ENCODE peak calls at places on chromosomes 16 and 17, in eight cellular contexts. One of them, this sample, is unnamed.

GRCh38 chr17:18027280-18027679 is 11.7 kb downstream of the ATPAF2 start:
- DNase-seq in AG04450: no peak
- DNase-seq in H1: no peak
- DNase-seq in fibroblast of lung: no peak
- DNase-seq in RWPE1: no peak
- DNase-seq in sigmoid colon: no peak
- DNase-seq in lower lobe of right lung: no peak
- DNase-seq in GM13977: no peak
- DNase-seq in this sample: no peak

GRCh38 chr17:55420067-55420775 is 1.4 kb downstream of the MMD start:
- DNase-seq in AG04450: no peak
- DNase-seq in H1: no peak
- DNase-seq in fibroblast of lung: no peak
- DNase-seq in RWPE1: no peak
- DNase-seq in sigmoid colon: no peak
- DNase-seq in lower lobe of right lung: no peak
- DNase-seq in GM13977: peak; percentile 68
- DNase-seq in this sample: peak; percentile 52

GRCh38 chr17:29294580-29294900 is 592 bp upstream of the NUFIP2 start:
- DNase-seq in AG04450: no peak
- DNase-seq in H1: no peak
- DNase-seq in fibroblast of lung: no peak
- DNase-seq in RWPE1: no peak
- DNase-seq in sigmoid colon: no peak
- DNase-seq in lower lobe of right lung: no peak
- DNase-seq in GM13977: no peak
- DNase-seq in this sample: no peak

GRCh38 chr17:76437467-76438402 is 15.2 kb downstream of the UBE2O start:
- DNase-seq in AG04450: no peak
- DNase-seq in H1: no peak
- DNase-seq in fibroblast of lung: no peak
- DNase-seq in RWPE1: no peak
- DNase-seq in sigmoid colon: no peak
- DNase-seq in lower lobe of right lung: no peak
- DNase-seq in GM13977: no peak
- DNase-seq in this sample: no peak

GRCh38 chr16:65121870-65122723 is at the start of gene CDH11:
- DNase-seq in AG04450: peak; percentile 55
- DNase-seq in H1: peak; percentile 81
- DNase-seq in fibroblast of lung: peak; percentile 86
- DNase-seq in RWPE1: peak; percentile 50
- DNase-seq in sigmoid colon: peak; percentile 78
- DNase-seq in lower lobe of right lung: peak; percentile 46
- DNase-seq in GM13977: peak; percentile 18
- DNase-seq in this sample: no peak

GRCh38 chr16:1874854-1875253 is 2.9 kb upstream of the MEIOB start:
- DNase-seq in AG04450: no peak
- DNase-seq in H1: no peak
- DNase-seq in fibroblast of lung: no peak
- DNase-seq in RWPE1: no peak
- DNase-seq in sigmoid colon: no peak
- DNase-seq in lower lobe of right lung: no peak
- DNase-seq in GM13977: no peak
- DNase-seq in this sample: no peak

GRCh38 chr16:46673320-46674013 is 15.5 kb downstream of the VPS35 start:
- DNase-seq in AG04450: no peak
- DNase-seq in H1: peak; percentile 58
- DNase-seq in fibroblast of lung: peak; percentile 72
- DNase-seq in RWPE1: peak; percentile 66
- DNase-seq in sigmoid colon: no peak
- DNase-seq in lower lobe of right lung: no peak
- DNase-seq in GM13977: peak; percentile 47
- DNase-seq in this sample: no peak

GRCh38 chr16:23013484-23013883 is 135.8 kb downstream of the USP31 start:
- DNase-seq in AG04450: no peak
- DNase-seq in H1: peak; percentile 46
- DNase-seq in fibroblast of lung: no peak
- DNase-seq in RWPE1: no peak
- DNase-seq in sigmoid colon: no peak
- DNase-seq in lower lobe of right lung: no peak
- DNase-seq in GM13977: no peak
- DNase-seq in this sample: no peak

GRCh38 chr16:22641030-22641671 is 130.5 kb downstream of the NPIPB5 start:
- DNase-seq in AG04450: no peak
- DNase-seq in H1: peak; percentile 69
- DNase-seq in fibroblast of lung: peak; percentile 51
- DNase-seq in RWPE1: peak; percentile 44
- DNase-seq in sigmoid colon: no peak
- DNase-seq in lower lobe of right lung: no peak
- DNase-seq in GM13977: no peak
- DNase-seq in this sample: no peak

GRCh38 chr17:20008242-20009051 is 712 bp upstream of the SPECC1 start:
- DNase-seq in AG04450: no peak
- DNase-seq in H1: no peak
- DNase-seq in fibroblast of lung: no peak
- DNase-seq in RWPE1: peak; percentile 21
- DNase-seq in sigmoid colon: no peak
- DNase-seq in lower lobe of right lung: peak; percentile 54
- DNase-seq in GM13977: no peak
- DNase-seq in this sample: no peak

GRCh38 chr17:18947866-18948265 is 4.1 kb upstream of the SLC5A10 start:
- DNase-seq in AG04450: no peak
- DNase-seq in H1: no peak
- DNase-seq in fibroblast of lung: no peak
- DNase-seq in RWPE1: no peak
- DNase-seq in sigmoid colon: no peak
- DNase-seq in lower lobe of right lung: no peak
- DNase-seq in GM13977: no peak
- DNase-seq in this sample: no peak

GRCh38 chr17:78020717-78021108 is 62.2 kb downstream of the TNRC6C start:
- DNase-seq in AG04450: no peak
- DNase-seq in H1: no peak
- DNase-seq in fibroblast of lung: no peak
- DNase-seq in RWPE1: no peak
- DNase-seq in sigmoid colon: no peak
- DNase-seq in lower lobe of right lung: no peak
- DNase-seq in GM13977: no peak
- DNase-seq in this sample: no peak

GRCh38 chr17:40862985-40863733 is 3.9 kb downstream of the KRT12 start:
- DNase-seq in AG04450: no peak
- DNase-seq in H1: peak; percentile 91
- DNase-seq in fibroblast of lung: no peak
- DNase-seq in RWPE1: no peak
- DNase-seq in sigmoid colon: no peak
- DNase-seq in lower lobe of right lung: no peak
- DNase-seq in GM13977: peak; percentile 19
- DNase-seq in this sample: no peak

GRCh38 chr17:44747566-44747965 is 11.2 kb upstream of the ADAM11 start:
- DNase-seq in AG04450: no peak
- DNase-seq in H1: no peak
- DNase-seq in fibroblast of lung: no peak
- DNase-seq in RWPE1: no peak
- DNase-seq in sigmoid colon: no peak
- DNase-seq in lower lobe of right lung: no peak
- DNase-seq in GM13977: no peak
- DNase-seq in this sample: no peak

GRCh38 chr17:50501054-50501453 is 7.2 kb upstream of the MYCBPAP start:
- DNase-seq in AG04450: no peak
- DNase-seq in H1: no peak
- DNase-seq in fibroblast of lung: peak; percentile 47
- DNase-seq in RWPE1: no peak
- DNase-seq in sigmoid colon: no peak
- DNase-seq in lower lobe of right lung: no peak
- DNase-seq in GM13977: no peak
- DNase-seq in this sample: no peak
- TF ChIP-seq CTCF in AG04450: peak; percentile 45
- TF ChIP-seq CTCF in H1: no peak
- TF ChIP-seq CTCF in fibroblast of lung: peak; percentile 32
- TF ChIP-seq CTCF in RWPE1: peak; percentile 54
- TF ChIP-seq CTCF in sigmoid colon: no peak
- TF ChIP-seq CTCF in lower lobe of right lung: peak; percentile 41
- TF ChIP-seq CTCF in GM13977: peak; percentile 41
- TF ChIP-seq CTCF in this sample: peak; percentile 35

GRCh38 chr16:76052725-76053124 is 224.5 kb upstream of the CNTNAP4 start:
- DNase-seq in AG04450: no peak
- DNase-seq in H1: no peak
- DNase-seq in fibroblast of lung: no peak
- DNase-seq in RWPE1: no peak
- DNase-seq in sigmoid colon: no peak
- DNase-seq in lower lobe of right lung: no peak
- DNase-seq in GM13977: no peak
- DNase-seq in this sample: no peak
- TF ChIP-seq CTCF in AG04450: no peak
- TF ChIP-seq CTCF in H1: no peak
- TF ChIP-seq CTCF in fibroblast of lung: no peak
- TF ChIP-seq CTCF in RWPE1: no peak
- TF ChIP-seq CTCF in sigmoid colon: no peak
- TF ChIP-seq CTCF in lower lobe of right lung: no peak
- TF ChIP-seq CTCF in GM13977: no peak
- TF ChIP-seq CTCF in this sample: no peak

DNA sequence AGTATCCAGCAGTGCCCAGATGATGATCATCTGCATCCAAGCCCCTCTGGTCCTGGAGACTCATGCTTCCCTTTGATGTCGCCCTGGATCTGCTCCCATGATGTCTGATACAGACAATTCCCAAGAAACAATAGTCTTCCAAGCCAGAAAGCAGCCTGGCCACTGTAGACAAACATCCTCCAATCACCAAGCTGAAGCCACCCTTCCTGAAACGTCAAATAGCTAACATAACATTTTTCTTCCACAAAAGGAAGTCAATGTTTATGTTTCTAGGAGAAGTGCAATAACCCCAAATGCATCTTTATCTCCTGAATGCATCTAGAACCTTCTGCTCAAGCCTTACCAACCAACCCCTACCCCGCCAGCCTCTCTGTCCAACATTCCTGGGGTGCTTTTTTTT is 1.2 kb upstream of the DPEP2 start:
- DNase-seq in AG04450: no peak
- DNase-seq in H1: no peak
- DNase-seq in fibroblast of lung: no peak
- DNase-seq in RWPE1: no peak
- DNase-seq in sigmoid colon: no peak
- DNase-seq in lower lobe of right lung: no peak
- DNase-seq in GM13977: no peak
- DNase-seq in this sample: no peak
- TF ChIP-seq CTCF in AG04450: no peak
- TF ChIP-seq CTCF in H1: no peak
- TF ChIP-seq CTCF in fibroblast of lung: no peak
- TF ChIP-seq CTCF in RWPE1: no peak
- TF ChIP-seq CTCF in sigmoid colon: no peak
- TF ChIP-seq CTCF in lower lobe of right lung: no peak
- TF ChIP-seq CTCF in GM13977: no peak
- TF ChIP-seq CTCF in this sample: no peak

DNA sequence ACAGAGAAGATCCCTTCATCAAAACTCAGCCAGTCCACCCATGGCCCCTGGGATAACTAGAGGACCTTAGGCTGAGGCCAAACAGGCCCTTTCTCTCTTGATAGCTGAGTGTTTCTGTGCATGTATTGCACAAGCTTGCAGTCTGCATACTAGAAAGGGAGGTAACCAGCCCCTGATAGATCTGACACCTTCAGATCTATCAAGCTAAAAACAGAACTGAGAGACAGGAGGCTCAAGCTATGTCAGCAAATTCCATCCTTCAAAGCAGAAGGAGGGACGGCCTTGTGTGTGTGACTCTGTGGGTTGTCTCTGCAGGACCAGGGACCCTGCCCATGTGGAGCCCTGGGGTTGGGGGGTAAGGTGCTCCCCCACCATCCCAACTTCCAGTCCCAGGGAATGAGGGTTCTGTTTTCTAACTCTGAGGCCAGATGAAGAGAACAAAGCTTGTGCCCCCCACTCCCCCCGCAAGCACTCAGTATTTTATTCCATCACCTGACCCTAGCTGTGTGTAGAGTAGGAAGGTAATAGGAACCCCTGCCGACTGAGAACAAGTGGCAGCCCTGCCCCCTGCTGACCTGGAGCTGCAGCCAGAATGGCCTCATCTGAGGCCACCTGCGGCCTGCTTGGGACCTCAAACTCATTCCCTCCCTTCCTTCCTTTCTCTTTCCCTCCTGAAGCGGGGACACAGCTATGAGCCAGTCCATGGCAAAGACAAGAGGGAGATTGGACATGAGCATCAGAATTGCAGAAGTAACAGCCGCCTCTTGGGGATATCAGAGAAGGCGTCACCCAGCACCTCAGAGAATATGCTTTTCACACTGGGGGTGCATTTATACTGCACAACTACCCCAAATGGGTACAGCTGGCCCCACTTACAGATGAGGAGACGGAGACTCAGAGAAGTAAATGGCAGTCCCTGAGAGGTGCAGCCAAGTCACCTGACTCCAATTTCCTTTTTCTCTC is 63.7 kb downstream of the SMPD3 start:
- DNase-seq in AG04450: no peak
- DNase-seq in H1: no peak
- DNase-seq in fibroblast of lung: no peak
- DNase-seq in RWPE1: no peak
- DNase-seq in sigmoid colon: no peak
- DNase-seq in lower lobe of right lung: peak; percentile 26
- DNase-seq in GM13977: no peak
- DNase-seq in this sample: no peak
- TF ChIP-seq CTCF in AG04450: no peak
- TF ChIP-seq CTCF in H1: peak; percentile 7
- TF ChIP-seq CTCF in fibroblast of lung: no peak
- TF ChIP-seq CTCF in RWPE1: no peak
- TF ChIP-seq CTCF in sigmoid colon: no peak
- TF ChIP-seq CTCF in lower lobe of right lung: no peak
- TF ChIP-seq CTCF in GM13977: no peak
- TF ChIP-seq CTCF in this sample: no peak

DNA sequence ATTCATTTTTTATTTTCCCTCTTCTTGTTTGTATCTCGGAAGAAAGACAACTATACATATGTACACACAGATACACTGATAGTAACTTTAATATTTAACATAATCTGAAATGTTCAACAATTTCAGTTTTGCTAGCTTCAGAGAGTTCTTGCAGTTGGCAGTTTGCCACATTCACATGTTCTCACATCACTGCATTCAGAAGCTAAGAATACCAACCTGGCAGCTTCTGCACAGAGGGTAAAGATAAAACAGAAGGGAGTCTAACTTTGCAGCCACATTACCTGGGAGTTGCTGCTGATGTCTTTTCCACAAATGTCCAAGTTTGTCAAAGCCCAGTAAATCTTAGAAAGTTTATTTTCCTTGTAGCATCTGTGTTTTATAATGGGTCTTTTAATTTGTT is 332.0 kb downstream of the BCAS3 start:
- DNase-seq in AG04450: no peak
- DNase-seq in H1: no peak
- DNase-seq in fibroblast of lung: peak; percentile 49
- DNase-seq in RWPE1: no peak
- DNase-seq in sigmoid colon: no peak
- DNase-seq in lower lobe of right lung: no peak
- DNase-seq in GM13977: no peak
- DNase-seq in this sample: peak; percentile 24
- TF ChIP-seq CTCF in AG04450: no peak
- TF ChIP-seq CTCF in H1: no peak
- TF ChIP-seq CTCF in fibroblast of lung: no peak
- TF ChIP-seq CTCF in RWPE1: no peak
- TF ChIP-seq CTCF in sigmoid colon: no peak
- TF ChIP-seq CTCF in lower lobe of right lung: no peak
- TF ChIP-seq CTCF in GM13977: no peak
- TF ChIP-seq CTCF in this sample: no peak